ENCODE peak calls at places on chromosome 10, in ten cellular contexts. One of them, this sample, is unnamed.

GRCh38 chr10:113452146-113452545 is 100.7 kb upstream of the HABP2 start:
- DNase-seq in GM12865: no peak
- DNase-seq in astrocyte of the spinal cord: no peak
- DNase-seq in globus pallidus: no peak
- DNase-seq in NCI-H2029: no peak
- DNase-seq in Right ventricle myocardium superior: no peak
- DNase-seq in D341Med: no peak
- DNase-seq in activated CD4-positive, CD25-positive, alpha-beta regulatory T cell: no peak
- DNase-seq in GM12891: no peak
- DNase-seq in HFFc6: no peak
- DNase-seq in this sample: no peak

GRCh38 chr10:72335394-72336258 is 19.1 kb downstream of the DNAJB12 start:
- DNase-seq in HFFc6: no peak
- DNase-seq in GM12891: no peak
- DNase-seq in GM12865: peak
- DNase-seq in D341Med: no peak
- DNase-seq in Right ventricle myocardium superior: peak
- DNase-seq in NCI-H2029: no peak
- DNase-seq in globus pallidus: no peak
- DNase-seq in activated CD4-positive, CD25-positive, alpha-beta regulatory T cell: no peak
- DNase-seq in astrocyte of the spinal cord: peak
- DNase-seq in this sample: peak

GRCh38 chr10:32376027-32376426 is 29.1 kb upstream of the EPC1 start:
- DNase-seq in NCI-H2029: no peak
- DNase-seq in HFFc6: no peak
- DNase-seq in astrocyte of the spinal cord: no peak
- DNase-seq in GM12891: no peak
- DNase-seq in Right ventricle myocardium superior: no peak
- DNase-seq in D341Med: no peak
- DNase-seq in GM12865: no peak
- DNase-seq in activated CD4-positive, CD25-positive, alpha-beta regulatory T cell: no peak
- DNase-seq in globus pallidus: no peak
- DNase-seq in this sample: no peak

GRCh38 chr10:4719040-4719439 is 107.0 kb upstream of the AKR1E2 start:
- DNase-seq in astrocyte of the spinal cord: no peak
- DNase-seq in globus pallidus: no peak
- DNase-seq in Right ventricle myocardium superior: no peak
- DNase-seq in activated CD4-positive, CD25-positive, alpha-beta regulatory T cell: no peak
- DNase-seq in D341Med: no peak
- DNase-seq in HFFc6: no peak
- DNase-seq in NCI-H2029: no peak
- DNase-seq in GM12891: no peak
- DNase-seq in GM12865: no peak
- DNase-seq in this sample: no peak

GRCh38 chr10:104318810-104319684 is 19.2 kb downstream of the ITPRIP start:
- DNase-seq in D341Med: no peak
- DNase-seq in NCI-H2029: no peak
- DNase-seq in Right ventricle myocardium superior: no peak
- DNase-seq in globus pallidus: no peak
- DNase-seq in HFFc6: no peak
- DNase-seq in GM12865: no peak
- DNase-seq in GM12891: no peak
- DNase-seq in astrocyte of the spinal cord: peak
- DNase-seq in activated CD4-positive, CD25-positive, alpha-beta regulatory T cell: no peak
- DNase-seq in this sample: no peak

GRCh38 chr10:102644066-102644645 is at the start of gene TRIM8:
- DNase-seq in astrocyte of the spinal cord: peak
- DNase-seq in activated CD4-positive, CD25-positive, alpha-beta regulatory T cell: no peak
- DNase-seq in Right ventricle myocardium superior: peak
- DNase-seq in NCI-H2029: no peak
- DNase-seq in GM12891: no peak
- DNase-seq in D341Med: peak
- DNase-seq in HFFc6: no peak
- DNase-seq in globus pallidus: no peak
- DNase-seq in GM12865: peak
- DNase-seq in this sample: peak

GRCh38 chr10:94500063-94500462 is 45.5 kb upstream of the HELLS start:
- DNase-seq in NCI-H2029: no peak
- DNase-seq in Right ventricle myocardium superior: no peak
- DNase-seq in globus pallidus: no peak
- DNase-seq in astrocyte of the spinal cord: peak
- DNase-seq in GM12865: no peak
- DNase-seq in D341Med: peak
- DNase-seq in activated CD4-positive, CD25-positive, alpha-beta regulatory T cell: no peak
- DNase-seq in HFFc6: peak
- DNase-seq in GM12891: no peak
- DNase-seq in this sample: no peak

GRCh38 chr10:37010741-37011140 is 114.7 kb upstream of the ANKRD30A start:
- DNase-seq in Right ventricle myocardium superior: no peak
- DNase-seq in globus pallidus: no peak
- DNase-seq in NCI-H2029: no peak
- DNase-seq in activated CD4-positive, CD25-positive, alpha-beta regulatory T cell: no peak
- DNase-seq in GM12891: no peak
- DNase-seq in GM12865: no peak
- DNase-seq in D341Med: no peak
- DNase-seq in HFFc6: no peak
- DNase-seq in astrocyte of the spinal cord: no peak
- DNase-seq in this sample: no peak

GRCh38 chr10:70534281-70534680 is 55.7 kb downstream of the PALD1 start:
- DNase-seq in GM12865: no peak
- DNase-seq in Right ventricle myocardium superior: no peak
- DNase-seq in NCI-H2029: no peak
- DNase-seq in D341Med: no peak
- DNase-seq in HFFc6: no peak
- DNase-seq in activated CD4-positive, CD25-positive, alpha-beta regulatory T cell: no peak
- DNase-seq in globus pallidus: no peak
- DNase-seq in astrocyte of the spinal cord: no peak
- DNase-seq in GM12891: no peak
- DNase-seq in this sample: no peak

GRCh38 chr10:1094112-1095057 is 38.2 kb downstream of the WDR37 start:
- DNase-seq in D341Med: no peak
- DNase-seq in activated CD4-positive, CD25-positive, alpha-beta regulatory T cell: no peak
- DNase-seq in astrocyte of the spinal cord: no peak
- DNase-seq in GM12865: peak
- DNase-seq in HFFc6: no peak
- DNase-seq in NCI-H2029: no peak
- DNase-seq in globus pallidus: no peak
- DNase-seq in Right ventricle myocardium superior: no peak
- DNase-seq in GM12891: no peak
- DNase-seq in this sample: no peak

GRCh38 chr10:125982256-125982948 is 86.0 kb downstream of the FANK1 start:
- DNase-seq in NCI-H2029: peak
- DNase-seq in GM12891: peak
- DNase-seq in activated CD4-positive, CD25-positive, alpha-beta regulatory T cell: no peak
- DNase-seq in GM12865: peak
- DNase-seq in globus pallidus: peak
- DNase-seq in Right ventricle myocardium superior: no peak
- DNase-seq in HFFc6: peak
- DNase-seq in astrocyte of the spinal cord: peak
- DNase-seq in D341Med: peak
- DNase-seq in this sample: peak

GRCh38 chr10:59234814-59235429 is 58.5 kb downstream of the PHYHIPL start:
- DNase-seq in astrocyte of the spinal cord: peak
- DNase-seq in globus pallidus: peak
- DNase-seq in GM12865: peak
- DNase-seq in activated CD4-positive, CD25-positive, alpha-beta regulatory T cell: no peak
- DNase-seq in D341Med: no peak
- DNase-seq in Right ventricle myocardium superior: no peak
- DNase-seq in GM12891: no peak
- DNase-seq in NCI-H2029: no peak
- DNase-seq in HFFc6: peak
- DNase-seq in this sample: no peak

GRCh38 chr10:71542476-71542875 is 145.8 kb downstream of the CDH23 start:
- DNase-seq in GM12891: no peak
- DNase-seq in D341Med: no peak
- DNase-seq in astrocyte of the spinal cord: no peak
- DNase-seq in HFFc6: no peak
- DNase-seq in Right ventricle myocardium superior: no peak
- DNase-seq in NCI-H2029: no peak
- DNase-seq in globus pallidus: no peak
- DNase-seq in activated CD4-positive, CD25-positive, alpha-beta regulatory T cell: no peak
- DNase-seq in GM12865: no peak
- DNase-seq in this sample: no peak

GRCh38 chr10:81874878-81875679 is at the start of gene NRG3:
- DNase-seq in astrocyte of the spinal cord: no peak
- DNase-seq in HFFc6: no peak
- DNase-seq in Right ventricle myocardium superior: no peak
- DNase-seq in D341Med: peak
- DNase-seq in globus pallidus: no peak
- DNase-seq in NCI-H2029: no peak
- DNase-seq in GM12865: no peak
- DNase-seq in activated CD4-positive, CD25-positive, alpha-beta regulatory T cell: no peak
- DNase-seq in GM12891: peak
- DNase-seq in this sample: no peak

This sample was measured in stimulated activated naive B cell treated with anti-CD40 and anti-IgM and Interleukin-4, amounts not matched to agents 10 μg/mL and 1 μg/mL and 100 μg/mL, for 72 hours.